ENCODE peak calls at places on chromosome 9, in four cellular contexts. S is cardiac fibroblast; Z is GM12865; Y is CD8-positive, alpha-beta T cell. E is an unnamed sample.

GRCh38 chr9:70257991-70258691 is 637 bp upstream of the SMC5 start:
- DNase-seq in S (peak), Z (no peak), Y (peak), E (peak)

GRCh38 chr9:88953401-88954029 is 37.8 kb upstream of the S1PR3 start:
- DNase-seq in S (peak), Z (no peak), Y (no peak), E (no peak)

GRCh38 chr9:33619666-33620404 is 95.8 kb downstream of the ANKRD18B start:
- DNase-seq in S (peak), Z (no peak), Y (no peak), E (no peak)

GRCh38 chr9:84187090-84187489 is 153.5 kb downstream of the SLC28A3 start:
- DNase-seq in S (peak), Z (no peak), Y (no peak), E (no peak)

GRCh38 chr9:20044686-20045085 is 255.8 kb upstream of the SLC24A2 start:
- DNase-seq in S (no peak), Z (no peak), Y (no peak), E (no peak)

GRCh38 chr9:16074962-16075361 is 522.1 kb downstream of the CCDC171 start:
- DNase-seq in S (peak), Z (no peak), Y (no peak), E (no peak)

GRCh38 chr9:109101202-109101595 is 18.5 kb downstream of the TMEM245 start:
- DNase-seq in S (no peak), Z (no peak), Y (no peak), E (no peak)

GRCh38 chr9:113464672-113465271 is 1.2 kb downstream of the RGS3 start:
- DNase-seq in S (no peak), Z (no peak), Y (no peak), E (no peak)

GRCh38 chr9:6552033-6552737 is 93.3 kb downstream of the GLDC start:
- DNase-seq in S (peak), Z (no peak), Y (no peak), E (no peak)

GRCh38 chr9:8616419-8616818 is 816.8 kb upstream of the DMAC1 start:
- DNase-seq in S (no peak), Z (no peak), Y (no peak), E (no peak)

GRCh38 chr9:2620876-2621677 is 510 bp upstream of the VLDLR start:
- DNase-seq in S (peak), Z (peak), Y (peak), E (no peak)

GRCh38 chr9:72154468-72155281 is 5.4 kb downstream of the GDA start:
- DNase-seq in S (no peak), Z (peak), Y (no peak), E (no peak)

GRCh38 chr9:131358438-131359029 is 35.4 kb upstream of the PRRC2B start:
- DNase-seq in S (no peak), Z (no peak), Y (peak), E (no peak)

GRCh38 chr9:569276-569675 is 272.2 kb upstream of the DMRT1 start:
- DNase-seq in S (no peak), Z (no peak), Y (no peak), E (no peak)

GRCh38 chr9:23686896-23687295 is 139.1 kb downstream of the ELAVL2 start:
- DNase-seq in S (no peak), Z (no peak), Y (no peak), E (no peak)

GRCh38 chr9:35658894-35659220 is 765 bp downstream of the CCDC107 start:
- DNase-seq in S (peak), Z (peak), Y (no peak), E (no peak)

GRCh38 chr9:120161801-120162200 is 418.2 kb downstream of the CDK5RAP2 start:
- DNase-seq in S (no peak), Z (no peak), Y (no peak), E (no peak)

GRCh38 chr9:129487658-129488483 is 133.0 kb downstream of the C9orf50 start:
- DNase-seq in S (peak), Z (no peak), Y (peak), E (no peak)

GRCh38 chr9:124449381-124450151 is 685 bp upstream of the ADGRD2 start:
- DNase-seq in S (no peak), Z (no peak), Y (no peak), E (no peak)

GRCh38 chr9:132671620-132672412 is 1.6 kb downstream of the GTF3C4 start:
- DNase-seq in S (no peak), Z (no peak), Y (no peak), E (no peak)

GRCh38 chr9:102832814-102833213 is 162.3 kb upstream of the CYLC2 start:
- DNase-seq in S (no peak), Z (no peak), Y (no peak), E (no peak)
- H3K4me3 ChIP-seq in S (no peak), Z (no peak), Y (no peak), E (no peak)

DNA sequence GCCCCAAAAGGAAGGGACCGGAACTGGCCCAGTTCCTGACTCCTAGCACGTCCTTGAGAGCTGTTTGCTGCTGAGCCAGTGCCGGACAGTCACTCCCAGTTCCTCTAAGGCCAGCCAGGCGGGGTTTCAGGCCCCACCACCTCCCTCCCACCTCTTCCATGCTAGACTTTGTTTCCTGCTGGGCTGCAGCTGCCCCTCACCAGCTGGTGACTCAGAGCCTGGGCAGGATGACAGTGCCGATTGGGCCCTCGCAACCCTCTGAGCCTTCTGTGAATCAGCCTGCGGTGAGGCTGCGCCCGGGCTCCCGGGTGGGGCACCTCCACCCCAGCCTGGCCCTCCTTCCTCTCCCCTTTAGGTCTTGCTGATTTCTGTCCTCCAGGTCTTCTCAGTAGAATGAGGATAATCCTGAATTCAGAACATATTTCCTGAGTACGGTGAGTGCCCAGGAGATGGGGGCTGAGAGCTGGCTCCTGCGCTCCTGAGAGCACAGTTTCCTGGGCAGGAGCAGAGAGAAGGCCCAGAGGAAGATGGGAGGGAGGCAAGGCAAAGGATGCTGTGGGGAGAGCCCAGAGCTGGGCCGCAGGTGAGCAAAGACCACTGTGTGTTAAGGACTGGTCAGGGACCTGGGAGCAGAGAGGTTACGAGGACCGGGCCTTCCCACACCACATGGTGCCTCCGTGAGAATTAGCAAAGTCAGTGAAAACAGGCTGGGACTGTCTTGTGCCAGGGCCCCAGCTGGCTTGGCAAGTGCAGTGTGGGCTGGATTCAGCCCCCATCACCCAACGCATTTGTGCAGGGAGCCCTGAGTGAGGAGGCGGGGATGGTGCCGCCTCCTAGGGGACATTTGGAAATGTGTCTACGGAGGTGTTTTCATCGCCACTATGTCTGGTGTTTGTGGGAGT is 32.9 kb upstream of the STXBP1 start:
- DNase-seq in S (peak), Z (no peak), Y (peak), E (no peak)
- TF ChIP-seq CTCF in S (peak), Z (no peak), Y (no peak), E (no peak)

DNA sequence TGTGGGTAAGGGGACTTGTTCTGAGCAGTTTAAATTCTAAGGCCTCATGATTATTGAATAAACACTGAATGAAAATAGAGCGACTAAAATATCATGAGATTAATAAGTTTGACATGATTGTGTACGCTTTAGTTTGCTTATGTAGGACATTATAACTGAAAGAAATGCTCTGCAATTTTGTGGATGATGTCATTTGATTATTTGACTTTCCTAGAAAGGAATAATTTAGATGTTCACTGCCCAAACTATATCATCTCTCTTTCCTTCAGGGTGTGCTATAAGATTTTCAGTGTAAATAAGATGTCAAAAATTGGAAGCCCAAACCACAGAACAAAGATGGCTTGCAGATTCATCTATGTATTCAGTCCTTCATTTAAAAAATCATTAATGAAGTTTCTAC is 115.7 kb upstream of the MTAP start:
- DNase-seq in S (no peak), Z (no peak), Y (no peak), E (no peak)
- H3K4me3 ChIP-seq in S (no peak), Z (no peak), Y (no peak), E (no peak)

DNA sequence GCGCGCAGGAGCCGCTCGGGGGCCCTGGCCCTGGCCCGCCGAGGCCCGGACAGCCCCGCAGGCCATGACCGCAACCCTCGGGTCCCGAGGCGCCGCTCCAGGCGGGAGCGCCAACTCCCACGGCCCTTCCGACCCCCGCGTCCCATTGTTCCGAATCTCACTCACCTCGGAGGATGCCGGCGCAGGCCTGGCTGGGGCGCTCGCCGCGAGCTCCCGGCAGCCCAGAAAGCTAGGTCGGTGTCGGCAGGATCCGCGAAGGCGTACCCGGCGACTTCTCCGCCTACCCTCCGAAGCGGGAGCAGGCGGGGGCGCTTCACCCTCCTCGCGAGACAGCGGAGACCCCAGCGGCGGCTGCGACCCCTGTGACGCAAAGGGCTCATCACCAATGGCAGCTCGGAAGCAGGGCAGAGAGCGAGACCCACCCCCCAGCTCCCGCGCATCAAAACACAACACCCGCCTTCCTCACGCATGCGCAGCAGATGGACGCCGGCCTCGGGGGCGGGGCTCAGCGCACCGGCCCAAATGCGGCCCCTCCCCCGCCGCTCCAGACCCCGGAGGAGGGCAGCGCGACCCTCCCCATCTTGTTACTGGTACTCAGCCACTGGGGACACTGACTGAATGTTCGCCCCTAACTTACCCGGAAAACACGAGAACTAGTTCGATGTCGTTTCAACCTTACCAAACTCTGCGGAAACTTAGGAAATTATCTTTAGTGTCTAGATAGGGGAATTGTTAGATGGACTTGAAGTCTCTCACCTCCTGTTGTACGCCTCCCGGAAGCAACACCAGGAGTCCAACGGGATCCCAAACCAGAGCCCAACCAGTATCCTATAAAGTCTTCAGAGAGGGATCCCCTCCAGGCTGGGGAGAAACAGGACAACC is 1.3 kb upstream of the SMIM27 start:
- DNase-seq in S (peak), Z (peak), Y (peak), E (peak)
- TF ChIP-seq CTCF in S (no peak), Z (no peak), Y (peak), E (no peak)

GRCh38 chr9:136229096-136230065 is 16.2 kb downstream of the QSOX2 start:
- DNase-seq in S (no peak), Z (no peak), Y (no peak), E (no peak)
- H3K4me3 ChIP-seq in S (no peak), Z (no peak), Y (no peak), E (no peak)

GRCh38 chr9:134170525-134171315 is 6.4 kb upstream of the RNU6ATAC start:
- DNase-seq in S (no peak), Z (no peak), Y (peak), E (no peak)

GRCh38 chr9:134169724-134170401 is 5.5 kb upstream of the RNU6ATAC start:
- DNase-seq in S (no peak), Z (no peak), Y (no peak), E (no peak)

GRCh38 chr9:134167530-134167931 is 3.2 kb upstream of the RNU6ATAC start:
- DNase-seq in S (peak), Z (no peak), Y (no peak), E (no peak)

GRCh38 chr9:134169166-134169565 is 4.8 kb upstream of the RNU6ATAC start:
- DNase-seq in S (no peak), Z (no peak), Y (no peak), E (no peak)

DNA sequence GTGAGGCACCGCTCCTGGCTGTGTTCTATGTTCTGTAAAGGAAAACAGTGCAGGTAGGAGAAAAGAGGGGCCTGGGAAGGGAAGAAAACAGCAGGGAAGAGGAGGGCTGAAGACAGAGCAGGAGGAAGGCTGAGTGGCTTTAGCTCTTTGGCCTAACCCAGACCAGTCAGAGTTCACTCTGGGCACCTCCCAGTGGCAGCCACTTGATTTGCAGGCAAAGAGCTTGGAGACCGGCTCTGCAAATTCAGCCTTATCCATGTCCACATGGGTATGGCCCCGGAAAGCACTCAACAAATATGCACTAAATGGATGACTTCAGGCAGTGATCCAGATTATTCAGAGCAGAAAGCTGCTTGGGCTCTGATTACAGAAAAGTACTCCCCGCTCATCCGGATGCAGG is 4.4 kb upstream of the RNU6ATAC start:
- DNase-seq in S (no peak), Z (no peak), Y (no peak), E (no peak)
- TF ChIP-seq CTCF in S (no peak), Z (peak), Y (no peak), E (peak)

DNA sequence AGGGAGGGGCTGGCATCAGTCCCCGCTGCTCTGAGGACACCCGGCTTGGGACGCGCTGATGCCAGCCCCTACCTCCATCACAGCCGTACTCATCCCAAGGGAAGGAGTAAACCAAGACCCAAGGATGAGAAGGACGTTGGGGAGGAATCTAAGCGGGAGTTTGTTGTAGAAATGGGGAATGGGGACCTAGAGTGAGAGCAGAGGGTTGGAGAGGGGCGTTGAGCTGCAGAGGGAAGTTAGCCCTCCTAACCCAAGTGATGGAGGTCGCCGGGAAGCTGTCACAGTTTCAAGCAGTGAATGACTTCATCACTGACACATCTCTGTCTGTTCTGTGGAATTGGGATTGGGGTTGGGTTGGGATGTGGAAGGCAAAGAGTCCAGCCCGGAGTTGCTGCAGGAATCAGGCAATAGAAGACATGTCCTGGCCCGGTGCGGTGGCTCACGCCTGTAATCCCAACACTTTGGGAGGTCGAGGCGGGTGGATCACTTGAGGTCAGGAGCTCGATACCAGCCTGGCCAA is 759 bp upstream of the SUSD1 start:
- DNase-seq in S (no peak), Z (no peak), Y (no peak), E (no peak)
- H3K4me3 ChIP-seq in S (peak), Z (no peak), Y (no peak), E (peak)

E was measured in GM12864.